ENCODE peak calls at places on chromosomes 12 and 14, in six cellular contexts. K, L, U, I, W and Z are unnamed samples.

GRCh38 chr14:65408113-65408512 is 4.4 kb upstream of the FUT8 start:
- DNase-seq in K (no peak), U (no peak), L (no peak), W (no peak), I (no peak), Z (no peak)

GRCh38 chr12:125860672-125861288 is 795.5 kb downstream of the AACS start:
- DNase-seq in I (no peak), L (no peak), K (no peak), W (no peak), U (no peak), Z (no peak)

GRCh38 chr14:59358774-59359173 is 106.4 kb downstream of the GPR135 start:
- DNase-seq in I (no peak), L (no peak), K (no peak), W (no peak), U (no peak), Z (no peak)

GRCh38 chr14:75307700-75308379 is 29.2 kb downstream of the FOS start:
- DNase-seq in L (peak), I (peak), W (peak), U (peak), K (no peak), Z (peak)

GRCh38 chr12:123115409-123116111 is 35.3 kb downstream of the PITPNM2 start:
- DNase-seq in K (peak), I (no peak), L (no peak), W (peak), U (peak), Z (no peak)

GRCh38 chr12:109109756-109110350 is 6.5 kb upstream of the ACACB start:
- DNase-seq in U (no peak), L (no peak), K (no peak), I (no peak), W (no peak), Z (no peak)

GRCh38 chr12:124940393-124941169 is 26.1 kb upstream of the UBC start:
- DNase-seq in W (peak), I (peak), U (peak), K (peak), L (peak), Z (peak)

GRCh38 chr12:13073191-13073590 is 29.0 kb downstream of the FAM234B start:
- DNase-seq in I (no peak), L (no peak), K (no peak), U (no peak), W (no peak), Z (no peak)

GRCh38 chr12:70028918-70029317 is 203.9 kb downstream of the MYRFL start:
- DNase-seq in K (no peak), I (no peak), U (no peak), W (no peak), L (no peak), Z (no peak)

GRCh38 chr14:96351986-96352385 is 11.2 kb downstream of the ATG2B start:
- DNase-seq in L (no peak), W (peak), I (peak), K (no peak), U (no peak), Z (no peak)

GRCh38 chr12:43370299-43370698 is 181.7 kb downstream of the ADAMTS20 start:
- DNase-seq in W (peak), I (peak), U (no peak), L (no peak), K (no peak), Z (no peak)

GRCh38 chr14:104967414-104968152 is 10.6 kb downstream of the AHNAK2 start:
- DNase-seq in K (no peak), L (no peak), U (no peak), W (peak), I (peak), Z (peak)

GRCh38 chr12:116125981-116126566 is 151.4 kb downstream of the MED13L start:
- DNase-seq in W (peak), K (no peak), I (no peak), L (no peak), U (no peak), Z (no peak)

GRCh38 chr12:116492703-116493324 is 66.4 kb upstream of the MAP1LC3B2 start:
- DNase-seq in L (no peak), K (no peak), W (peak), I (peak), U (no peak), Z (no peak)

GRCh38 chr14:105168496-105168978 is at the start of gene JAG2:
- DNase-seq in K (no peak), L (no peak), U (peak), I (peak), W (no peak), Z (peak)

GRCh38 chr14:54291491-54292191 is 105.2 kb upstream of the CDKN3 start:
- DNase-seq in U (no peak), L (no peak), I (no peak), W (peak), K (no peak), Z (peak)

GRCh38 chr12:62291888-62292760 is 31.9 kb downstream of the USP15 start:
- DNase-seq in L (no peak), W (peak), U (no peak), K (no peak), I (peak), Z (no peak)

GRCh38 chr12:10641735-10642500 is 28.5 kb upstream of the MAGOHB start:
- DNase-seq in K (peak), W (peak), L (no peak), U (no peak), I (no peak), Z (no peak)

GRCh38 chr12:84397846-84398245 is 514.8 kb downstream of the SLC6A15 start:
- DNase-seq in L (no peak), W (no peak), U (no peak), K (no peak), I (no peak), Z (no peak)

DNA sequence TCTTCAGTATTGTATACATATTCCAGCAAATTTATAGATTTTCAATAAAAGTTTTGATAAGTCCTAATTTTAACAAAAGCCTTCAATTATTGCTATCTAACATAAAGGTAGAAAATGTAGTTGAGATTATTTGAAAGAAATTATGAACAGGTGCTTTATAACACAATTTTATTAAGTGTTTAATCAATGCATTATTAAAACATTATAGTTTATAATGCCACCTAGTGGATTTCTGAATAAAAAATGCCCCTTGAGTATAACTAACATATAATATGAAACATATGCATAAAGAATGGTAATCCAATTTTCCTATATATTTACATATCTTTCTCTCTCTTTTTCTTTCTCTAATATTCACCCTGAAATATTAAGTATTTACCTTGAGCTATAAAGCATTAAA is 515.3 kb downstream of the SLC6A15 start:
- DNase-seq in L (no peak), W (peak), K (no peak), I (no peak), U (no peak), Z (no peak)
- TF ChIP-seq CTCF in L (no peak), W (no peak), K (peak), I (no peak), U (no peak), Z (no peak)

GRCh38 chr14:57987051-57987450 is 121.2 kb upstream of the SLC35F4 start:
- DNase-seq in W (no peak), I (no peak), K (no peak), L (no peak), U (no peak), Z (no peak)
- TF ChIP-seq CTCF in W (no peak), I (no peak), K (no peak), L (no peak), U (no peak), Z (no peak)

GRCh38 chr14:102882233-102882906 is 40.1 kb upstream of the AMN start:
- DNase-seq in K (no peak), I (no peak), L (no peak), U (no peak), W (no peak), Z (no peak)

GRCh38 chr14:102875652-102876051 is 46.8 kb upstream of the AMN start:
- DNase-seq in U (no peak), W (peak), L (no peak), K (no peak), I (no peak), Z (no peak)

GRCh38 chr14:102873546-102874061 is 48.9 kb upstream of the AMN start:
- DNase-seq in L (no peak), K (no peak), U (no peak), I (peak), W (no peak), Z (no peak)

GRCh38 chr14:102878970-102879460 is 43.4 kb upstream of the AMN start:
- DNase-seq in U (no peak), W (peak), I (peak), K (no peak), L (no peak), Z (no peak)

DNA sequence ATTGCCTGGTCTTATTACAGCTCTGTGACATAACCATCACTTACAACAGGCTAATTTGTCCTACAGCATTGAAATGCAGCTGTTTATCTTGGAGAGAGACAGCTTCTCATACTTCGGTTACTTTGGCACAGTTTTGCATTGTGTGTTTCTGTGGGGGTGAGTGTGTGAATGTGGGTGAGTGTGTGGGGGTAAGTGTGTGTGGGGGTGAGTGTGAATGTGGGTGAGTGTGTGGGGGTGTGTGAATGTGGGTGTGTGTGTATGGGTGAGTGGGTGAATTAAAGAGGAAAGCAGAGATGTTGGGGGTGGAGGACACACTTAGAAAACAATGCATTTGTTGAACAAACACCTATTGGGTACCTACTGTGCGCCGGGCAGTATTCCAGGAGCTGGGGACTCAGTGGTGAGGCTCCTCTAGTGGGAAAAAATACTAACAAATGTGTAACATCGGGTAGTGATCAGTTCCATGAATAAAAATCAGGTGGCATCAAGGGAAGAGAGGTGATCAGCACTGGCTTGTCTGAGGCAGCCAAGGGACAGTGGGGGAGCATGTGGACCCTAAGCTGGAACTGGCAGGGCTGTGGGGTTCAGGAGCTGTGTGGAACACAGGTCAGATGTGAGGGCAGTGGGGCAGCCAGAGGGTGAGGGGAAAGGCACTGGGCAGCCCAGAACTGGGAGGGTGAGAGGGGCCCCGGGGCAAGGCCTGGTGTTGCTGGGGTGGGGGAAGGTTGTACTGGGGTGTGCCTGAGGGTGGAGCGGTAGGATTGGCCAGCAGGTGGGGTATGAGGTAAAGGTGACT is 44.1 kb upstream of the AMN start:
- DNase-seq in I (peak), U (no peak), W (no peak), L (no peak), K (no peak), Z (no peak)
- TF ChIP-seq CTCF in I (no peak), U (peak), W (no peak), L (no peak), K (no peak), Z (no peak)

GRCh38 chr14:39731912-39732311 is 299.7 kb upstream of the FBXO33 start:
- DNase-seq in I (peak), L (no peak), U (no peak), K (no peak), W (no peak), Z (no peak)

GRCh38 chr14:39734306-39734705 is 302.1 kb upstream of the FBXO33 start:
- DNase-seq in W (no peak), U (no peak), K (no peak), I (no peak), L (no peak), Z (peak)

DNA sequence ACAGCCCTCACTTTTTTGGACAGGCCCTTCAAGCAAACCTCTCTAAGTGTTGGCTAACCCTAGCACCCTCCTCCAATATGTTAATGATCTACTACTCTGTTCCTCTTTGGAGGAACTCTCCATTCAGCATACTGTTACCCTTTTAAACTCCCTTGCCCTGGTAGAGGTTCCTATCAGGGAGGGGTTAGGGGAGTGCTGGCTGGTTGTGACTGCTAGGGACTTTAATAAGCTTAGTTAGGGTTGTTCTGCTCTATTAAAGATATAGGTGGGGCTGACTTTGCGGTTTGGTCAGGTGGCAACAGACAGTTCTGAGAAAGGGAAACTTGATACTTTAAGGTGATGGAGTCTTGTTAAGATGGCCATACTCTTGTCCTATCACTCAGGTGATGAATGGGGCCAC is 301.5 kb upstream of the FBXO33 start:
- DNase-seq in L (no peak), U (no peak), I (no peak), W (no peak), K (no peak), Z (no peak)
- TF ChIP-seq CTCF in L (no peak), U (no peak), I (no peak), W (no peak), K (no peak), Z (no peak)

GRCh38 chr14:101557811-101558738 is 3.2 kb upstream of the DIO3 start:
- DNase-seq in U (no peak), K (no peak), L (no peak), W (no peak), I (peak), Z (no peak)
- TF ChIP-seq CTCF in U (no peak), K (peak), L (no peak), W (no peak), I (peak), Z (no peak)

DNA sequence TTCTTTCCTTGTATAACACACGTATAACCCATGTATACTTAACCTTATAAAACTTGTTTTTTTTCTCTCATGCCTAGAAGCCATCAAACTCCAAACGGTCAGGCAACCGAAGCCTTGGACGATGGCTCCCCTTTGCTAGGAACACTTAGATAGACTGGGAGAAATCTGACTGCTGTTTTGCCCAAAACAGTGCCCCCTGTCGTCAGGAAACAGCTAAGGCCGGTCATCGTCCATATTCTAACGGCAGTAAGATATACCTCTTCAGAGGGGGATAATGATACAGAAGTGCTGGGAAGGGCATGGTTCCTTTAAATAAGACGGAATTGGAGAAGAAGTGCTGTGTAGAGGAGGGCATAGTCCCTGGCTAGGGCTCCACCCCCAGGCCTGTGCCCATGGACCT is 130.5 kb downstream of the SLC41A2 start:
- DNase-seq in I (no peak), L (no peak), K (no peak), U (no peak), W (peak), Z (no peak)
- TF ChIP-seq CTCF in I (no peak), L (no peak), K (peak), U (no peak), W (peak), Z (peak)

GRCh38 chr12:18655351-18655750 is 82.5 kb downstream of the PLCZ1 start:
- DNase-seq in W (no peak), U (no peak), I (no peak), K (no peak), L (no peak), Z (no peak)

GRCh38 chr12:18658179-18658578 is 79.6 kb downstream of the PLCZ1 start:
- DNase-seq in W (no peak), K (no peak), L (no peak), U (no peak), I (no peak), Z (no peak)

GRCh38 chr12:18651525-18651924 is 86.3 kb downstream of the PLCZ1 start:
- DNase-seq in K (no peak), W (peak), I (no peak), U (no peak), L (no peak), Z (no peak)

GRCh38 chr12:18658829-18659228 is 79.0 kb downstream of the PLCZ1 start:
- DNase-seq in W (no peak), I (no peak), L (no peak), U (no peak), K (no peak), Z (no peak)

GRCh38 chr12:18653465-18653864 is 84.3 kb downstream of the PLCZ1 start:
- DNase-seq in I (no peak), U (no peak), W (no peak), K (no peak), L (no peak), Z (no peak)
- TF ChIP-seq CTCF in I (no peak), U (no peak), W (no peak), K (no peak), L (no peak), Z (no peak)

GRCh38 chr14:57833304-57833703 is 32.6 kb downstream of the SLC35F4 start:
- DNase-seq in I (peak), L (peak), K (peak), W (peak), U (no peak), Z (no peak)
- TF ChIP-seq CTCF in I (no peak), L (no peak), K (no peak), W (no peak), U (no peak), Z (no peak)

GRCh38 chr12:56271031-56271430 is 4.3 kb downstream of the COQ10A start:
- DNase-seq in I (peak), K (no peak), U (no peak), L (no peak), W (peak), Z (no peak)
- TF ChIP-seq CTCF in I (peak), K (peak), U (peak), L (no peak), W (peak), Z (peak)